ENCODE peak calls at places on chromosome 14, in eight cellular contexts. I, O, U, Y, G, B, K and R are unnamed samples.

GRCh38 chr14:49052516-49052915 is 533.7 kb downstream of the RPS29 start:
- DNase-seq in G (no peak), I (peak), Y (no peak), B (no peak), O (no peak), U (no peak), K (no peak), R (no peak)

GRCh38 chr14:101958418-101959185 is 5.8 kb upstream of the DYNC1H1 start:
- DNase-seq in G (no peak), Y (no peak), B (no peak), O (no peak), K (no peak), I (no peak), U (no peak), R (no peak)

GRCh38 chr14:96407980-96408570 is 16.1 kb downstream of the AK7 start:
- DNase-seq in Y (no peak), K (no peak), U (no peak), I (no peak), G (no peak), O (no peak), B (no peak), R (no peak)

GRCh38 chr14:105026789-105027563 is 6.1 kb upstream of the CDCA4 start:
- DNase-seq in K (no peak), G (peak), U (no peak), B (no peak), Y (no peak), O (no peak), I (peak), R (no peak)

GRCh38 chr14:84028205-84028604 is 1501.7 kb upstream of the FLRT2 start:
- DNase-seq in O (no peak), Y (no peak), U (no peak), I (no peak), B (no peak), G (no peak), K (no peak), R (no peak)

GRCh38 chr14:98742001-98742400 is 530.0 kb downstream of the BCL11B start:
- DNase-seq in B (peak), G (no peak), O (no peak), U (no peak), Y (no peak), I (no peak), K (no peak), R (no peak)

GRCh38 chr14:94769413-94770250 is at the start of gene GSC:
- DNase-seq in Y (no peak), K (no peak), G (no peak), B (no peak), U (no peak), I (no peak), O (peak), R (no peak)

GRCh38 chr14:34030864-34031263 is 80.0 kb upstream of the EGLN3 start:
- DNase-seq in O (peak), Y (peak), U (no peak), B (no peak), I (no peak), K (no peak), G (no peak), R (no peak)

GRCh38 chr14:84961637-84962036 is 568.3 kb upstream of the FLRT2 start:
- DNase-seq in B (no peak), G (no peak), I (no peak), Y (no peak), O (no peak), K (no peak), U (no peak), R (no peak)

DNA sequence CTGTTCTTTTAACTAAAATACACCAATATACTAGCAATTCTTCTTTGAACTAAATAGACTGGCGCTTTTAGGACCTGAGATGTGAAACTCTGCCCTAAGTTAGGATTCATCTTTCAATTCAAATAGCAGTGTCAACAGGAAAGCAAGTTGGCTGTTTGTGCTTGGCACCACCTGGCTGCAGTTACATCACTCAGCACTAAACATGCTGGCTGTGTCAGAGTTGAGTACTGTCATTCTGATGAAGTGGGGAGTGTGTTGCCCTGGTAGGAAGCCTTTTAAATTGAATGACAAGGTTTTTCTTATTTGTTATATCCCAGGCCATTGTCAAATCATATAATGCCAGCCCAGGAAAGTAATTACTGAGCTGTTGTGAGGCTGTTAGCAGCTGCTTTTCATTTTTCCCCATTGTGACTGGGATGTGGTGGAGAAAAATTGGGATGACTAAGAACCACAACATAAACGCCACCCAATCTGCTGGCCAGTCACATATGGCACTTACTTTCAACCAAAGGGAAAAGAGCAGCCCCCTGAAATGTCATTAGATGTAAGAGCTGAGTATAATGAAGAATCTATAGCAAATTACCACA is 106.5 kb upstream of the PRKD1 start:
- DNase-seq in Y (no peak), O (no peak), B (no peak), K (no peak), G (no peak), U (no peak), I (no peak), R (no peak)
- H3K27ac ChIP-seq in Y (no peak), O (no peak), B (no peak), K (no peak), G (no peak), U (no peak), I (no peak), R (no peak)

GRCh38 chr14:88707088-88707487 is 85.7 kb downstream of the EML5 start:
- DNase-seq in B (no peak), I (no peak), G (no peak), Y (no peak), K (no peak), U (no peak), O (no peak), R (no peak)
- H3K27ac ChIP-seq in B (no peak), I (no peak), G (no peak), Y (no peak), K (no peak), U (no peak), O (no peak), R (no peak)

GRCh38 chr14:88225721-88226120 is 97.3 kb downstream of the KCNK10 start:
- DNase-seq in I (no peak), U (no peak), O (no peak), Y (no peak), B (no peak), G (no peak), K (no peak), R (no peak)

GRCh38 chr14:88227693-88228092 is 95.4 kb downstream of the KCNK10 start:
- DNase-seq in K (no peak), G (no peak), U (no peak), B (no peak), O (no peak), Y (no peak), I (no peak), R (no peak)

GRCh38 chr14:88229428-88229827 is 93.6 kb downstream of the KCNK10 start:
- DNase-seq in I (no peak), U (no peak), Y (no peak), O (no peak), B (no peak), G (no peak), K (no peak), R (no peak)

GRCh38 chr14:88231626-88232025 is 91.4 kb downstream of the KCNK10 start:
- DNase-seq in G (no peak), K (no peak), I (no peak), U (no peak), O (no peak), Y (no peak), B (no peak), R (no peak)

DNA sequence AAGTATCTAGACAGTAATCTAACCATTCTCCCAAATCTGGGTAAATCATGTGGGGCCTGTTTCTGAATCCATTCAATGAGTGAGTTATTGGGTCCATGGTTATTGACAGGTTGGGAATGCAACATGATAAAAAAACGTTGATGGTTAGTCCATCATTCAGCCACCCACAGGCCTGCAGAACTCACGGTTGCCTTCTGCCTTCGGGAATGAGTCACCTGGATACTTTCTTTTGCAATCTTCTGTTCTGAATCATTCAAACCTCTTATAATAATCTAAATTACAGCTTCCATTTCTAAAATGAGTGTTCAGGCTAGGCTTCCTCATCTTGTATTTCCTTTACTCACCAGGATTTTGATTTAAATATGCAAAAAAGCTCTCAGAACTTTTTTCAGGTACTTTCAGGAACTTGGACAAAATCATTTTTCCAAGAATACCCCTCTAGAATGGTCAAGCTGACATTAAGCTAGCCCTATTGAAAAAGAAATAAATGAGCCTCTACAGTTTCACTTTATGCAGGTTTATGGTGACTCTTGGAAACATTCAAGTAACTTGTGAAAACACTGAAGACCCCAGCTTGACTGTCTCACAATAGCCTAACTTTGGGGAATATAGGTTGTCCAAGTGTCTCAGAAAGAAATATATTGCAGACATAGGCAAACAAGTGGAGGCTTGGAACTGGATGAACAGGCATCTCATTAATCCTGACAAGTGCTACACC is 94.4 kb downstream of the KCNK10 start:
- DNase-seq in U (no peak), G (peak), K (no peak), B (no peak), Y (no peak), O (no peak), I (no peak), R (no peak)
- H3K27ac ChIP-seq in U (no peak), G (no peak), K (no peak), B (no peak), Y (no peak), O (no peak), I (no peak), R (no peak)

DNA sequence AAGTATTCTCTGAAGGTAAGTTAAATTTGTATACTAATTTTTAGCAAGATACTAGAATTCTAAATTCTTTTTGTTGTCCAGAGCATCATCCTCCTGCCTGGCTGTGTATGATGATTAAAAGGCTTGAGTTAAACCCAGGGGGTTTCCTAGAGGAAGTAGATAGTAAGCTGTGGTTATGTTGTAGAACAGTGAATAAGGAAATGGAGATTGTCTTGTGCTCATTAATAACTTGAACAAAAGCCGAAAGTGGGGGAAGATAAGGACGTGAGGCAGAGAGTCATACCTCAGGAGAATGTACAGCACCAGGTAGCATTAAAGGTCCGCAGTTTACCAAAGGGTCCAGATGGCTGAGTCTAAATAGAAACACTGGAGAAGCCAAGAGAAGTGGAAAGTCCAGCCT is 42.0 kb downstream of the CKB start:
- DNase-seq in K (no peak), I (no peak), G (no peak), U (no peak), O (no peak), B (no peak), Y (no peak), R (no peak)
- H3K27ac ChIP-seq in K (no peak), I (no peak), G (no peak), U (no peak), O (no peak), B (no peak), Y (no peak), R (no peak)

GRCh38 chr14:20799955-20800544 is 2.6 kb downstream of the RNASE1 start:
- DNase-seq in U (peak), Y (no peak), I (no peak), B (peak), K (no peak), G (no peak), O (peak), R (no peak)
- H3K27ac ChIP-seq in U (peak), Y (no peak), I (no peak), B (peak), K (no peak), G (no peak), O (peak), R (no peak)

DNA sequence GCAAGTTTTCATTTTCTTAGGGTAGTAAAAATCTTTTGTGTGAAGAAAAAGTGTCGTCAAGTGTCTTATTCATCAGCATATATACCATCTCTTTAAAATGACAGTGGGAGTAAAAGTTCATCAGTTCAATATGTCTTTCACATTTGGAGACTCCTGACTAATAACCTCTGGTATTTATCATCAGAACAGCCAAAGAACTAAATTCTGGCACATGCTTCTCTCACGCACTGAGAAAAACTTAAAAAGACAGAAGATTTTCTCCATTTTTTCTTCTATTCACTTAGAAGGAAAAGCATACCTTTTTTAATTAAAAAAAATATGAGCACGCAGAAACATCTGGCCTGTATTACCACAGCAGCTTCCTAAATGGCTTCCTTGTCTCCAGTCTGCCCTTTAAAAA is 265.7 kb downstream of the AKAP6 start:
- DNase-seq in G (peak), Y (no peak), U (no peak), I (peak), B (no peak), O (no peak), K (no peak), R (no peak)
- H3K27ac ChIP-seq in G (peak), Y (no peak), U (no peak), I (peak), B (no peak), O (no peak), K (no peak), R (no peak)

GRCh38 chr14:88518592-88519512 is 36.0 kb downstream of the PTPN21 start:
- DNase-seq in I (peak), Y (peak), G (peak), U (no peak), B (no peak), O (no peak), K (no peak), R (no peak)

GRCh38 chr14:88516742-88517418 is 37.9 kb downstream of the PTPN21 start:
- DNase-seq in K (no peak), I (no peak), G (no peak), Y (no peak), U (no peak), B (no peak), O (no peak), R (no peak)

GRCh38 chr14:88519907-88520306 is 34.9 kb downstream of the PTPN21 start:
- DNase-seq in I (no peak), B (no peak), Y (no peak), G (no peak), O (no peak), U (no peak), K (no peak), R (no peak)

GRCh38 chr14:88515499-88516221 is 39.1 kb downstream of the PTPN21 start:
- DNase-seq in I (no peak), G (no peak), K (no peak), Y (no peak), U (no peak), B (no peak), O (no peak), R (no peak)
- H3K27ac ChIP-seq in I (no peak), G (no peak), K (no peak), Y (no peak), U (no peak), B (peak), O (no peak), R (no peak)

DNA sequence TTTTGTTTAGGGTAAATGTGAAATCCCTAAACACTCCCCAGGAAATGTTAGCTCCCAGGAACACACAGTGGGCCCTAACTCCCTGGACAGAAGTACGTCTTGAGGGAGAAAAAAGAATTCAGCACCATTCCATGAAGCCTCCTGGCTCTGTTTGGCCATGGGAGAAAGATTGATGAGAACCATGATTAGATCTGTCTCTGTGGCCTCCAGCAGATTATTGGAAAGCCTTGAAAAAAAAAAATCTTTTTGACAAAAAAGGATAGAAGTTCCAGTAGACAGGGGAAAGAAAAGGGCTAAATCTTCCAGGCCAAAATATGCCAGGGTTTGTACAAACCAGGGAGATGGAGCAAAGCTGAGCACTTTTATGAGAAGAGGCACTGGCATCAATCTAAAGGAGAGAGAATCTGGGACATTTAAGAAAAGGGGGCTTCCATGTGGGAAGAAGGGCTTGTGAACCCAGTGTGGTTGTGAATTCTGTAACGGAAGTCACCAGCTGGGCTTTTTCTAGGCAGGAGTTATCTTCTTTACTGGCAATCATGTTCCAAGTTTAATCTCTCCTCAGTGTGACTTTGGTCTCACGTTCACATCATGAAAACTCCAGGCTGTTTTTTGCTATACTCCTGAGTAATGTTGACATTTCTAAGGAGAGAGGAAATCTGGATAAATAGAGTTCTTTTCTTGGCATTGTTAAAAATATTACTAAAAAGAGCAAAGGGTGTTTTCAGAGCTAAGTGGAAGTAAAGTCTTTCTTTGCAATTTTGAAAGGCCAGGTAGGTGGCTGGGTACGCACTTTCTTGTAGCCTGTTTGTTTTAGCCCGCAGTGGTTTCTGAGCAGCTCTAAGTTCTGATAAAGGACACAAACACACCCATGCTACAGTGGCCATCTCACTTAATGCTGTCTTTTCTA is 426.7 kb downstream of the RAD51B start:
- DNase-seq in O (no peak), Y (no peak), K (no peak), B (no peak), I (no peak), G (no peak), U (no peak), R (no peak)
- H3K27ac ChIP-seq in O (peak), Y (peak), K (no peak), B (peak), I (no peak), G (peak), U (peak), R (peak)